ENCODE peak calls at places on chromosomes 5 and 9, in ten cellular contexts. G is heart right ventricle; Y is tibial artery; K is ascending aorta; I is GM13977; Z is fibroblast of mammary gland; A is SK-N-SH; H is CD4-positive, alpha-beta T cell; J is AG09319; D is right atrium auricular region. M is an unnamed sample.

GRCh38 chr5:161889971-161890370 is 42.1 kb downstream of the GABRA1 start:
- DNase-seq in Y (no peak), I (no peak), G (no peak), H (no peak), D (no peak), K (no peak), A (no peak), J (no peak), Z (no peak), M (no peak)

GRCh38 chr9:81146684-81147337 is 542.5 kb downstream of the TLE1 start:
- DNase-seq in K (no peak), H (no peak), G (no peak), A (no peak), I (no peak), Y (no peak), Z (peak; percentile 59), D (no peak), J (no peak), M (no peak)

GRCh38 chr9:23117621-23118020 is 671.0 kb downstream of the DMRTA1 start:
- DNase-seq in K (no peak), I (no peak), H (no peak), D (no peak), Z (peak; percentile 71), Y (no peak), A (no peak), J (no peak), G (no peak), M (no peak)

GRCh38 chr5:143585970-143586369 is 182.5 kb upstream of the NR3C1 start:
- DNase-seq in K (no peak), A (no peak), D (no peak), Y (no peak), I (no peak), Z (no peak), G (no peak), H (no peak), J (no peak), M (no peak)

GRCh38 chr5:55817030-55817429 is 34.1 kb upstream of the IL31RA start:
- DNase-seq in Y (no peak), G (no peak), A (no peak), I (no peak), K (no peak), Z (peak; percentile 18), D (no peak), H (no peak), J (no peak), M (no peak)

GRCh38 chr5:72447751-72448150 is 59.5 kb downstream of the ZNF366 start:
- DNase-seq in A (no peak), Y (no peak), G (no peak), Z (no peak), J (no peak), H (no peak), I (no peak), K (no peak), D (no peak), M (no peak)

GRCh38 chr9:124940521-124940893 is 376 bp downstream of the GOLGA1 start:
- DNase-seq in Z (no peak), H (peak; percentile 9), G (no peak), A (no peak), D (no peak), J (no peak), I (peak; percentile 56), K (no peak), Y (no peak), M (no peak)

GRCh38 chr9:95076696-95077052 is 240.8 kb downstream of the FANCC start:
- DNase-seq in Z (no peak), G (no peak), K (no peak), A (no peak), J (no peak), Y (no peak), H (no peak), I (no peak), D (no peak), M (no peak)

GRCh38 chr9:126658964-126659555 is 45.3 kb downstream of the LMX1B start:
- DNase-seq in D (no peak), G (no peak), J (no peak), K (no peak), H (no peak), Y (no peak), Z (no peak), A (no peak), I (no peak), M (no peak)

GRCh38 chr9:74742792-74743389 is 144.8 kb downstream of the TRPM6 start:
- DNase-seq in I (no peak), H (no peak), K (no peak), A (peak; percentile 39), D (no peak), G (no peak), J (no peak), Y (no peak), Z (peak; percentile 57), M (no peak)

GRCh38 chr9:121261107-121261460 is 6.9 kb upstream of the GSN start:
- DNase-seq in A (peak; percentile 58), Z (peak; percentile 39), I (no peak), K (no peak), H (no peak), D (no peak), G (no peak), Y (no peak), J (no peak), M (no peak)

GRCh38 chr5:44275908-44276307 is 113.3 kb downstream of the FGF10 start:
- DNase-seq in J (no peak), Y (no peak), I (no peak), G (no peak), D (no peak), A (no peak), H (no peak), Z (peak; percentile 17), K (no peak), M (no peak)

GRCh38 chr5:94793113-94793815 is 174.8 kb downstream of the SLF1 start:
- DNase-seq in K (no peak), D (no peak), Z (peak; percentile 85), J (no peak), Y (no peak), H (no peak), G (no peak), A (no peak), I (peak; percentile 81), M (no peak)

GRCh38 chr9:109198736-109199384 is 31.8 kb upstream of the FRRS1L start:
- DNase-seq in K (no peak), H (no peak), D (no peak), Y (no peak), I (no peak), J (no peak), A (no peak), Z (no peak), G (no peak), M (no peak)

GRCh38 chr9:125190371-125190801 is 783 bp upstream of the PPP6C start:
- DNase-seq in K (no peak), H (no peak), Z (peak; percentile 18), G (no peak), J (no peak), I (peak; percentile 29), D (no peak), A (peak; percentile 32), Y (no peak), M (no peak)

GRCh38 chr5:172361566-172362238 is 78.1 kb upstream of the UBTD2 start:
- DNase-seq in D (no peak), I (no peak), Z (peak; percentile 100), K (peak; percentile 76), Y (peak; percentile 92), A (no peak), G (no peak), H (no peak), J (peak; percentile 98), M (no peak)

GRCh38 chr5:41211417-41211816 is 1.9 kb downstream of the C6 start:
- DNase-seq in A (no peak), J (no peak), I (no peak), H (no peak), Y (no peak), K (no peak), D (no peak), G (no peak), Z (no peak), M (no peak)

GRCh38 chr9:130680836-130681768 is 12.5 kb upstream of the EXOSC2 start:
- DNase-seq in H (no peak), D (peak; percentile 71), Y (peak; percentile 82), A (peak; percentile 91), J (peak; percentile 30), G (peak; percentile 82), Z (peak; percentile 83), I (peak; percentile 87), K (peak; percentile 86), M (peak; percentile 47)

GRCh38 chr5:150303660-150304411 is 1.1 kb upstream of the ARSI start:
- DNase-seq in Z (peak; percentile 42), A (no peak), I (no peak), H (no peak), G (no peak), D (no peak), Y (no peak), J (no peak), K (no peak), M (no peak)

GRCh38 chr5:37837101-37838032 is 2.5 kb downstream of the GDNF start:
- DNase-seq in J (no peak), K (peak; percentile 77), H (no peak), A (peak; percentile 76), Z (peak; percentile 78), G (peak; percentile 79), I (peak; percentile 92), D (peak; percentile 85), Y (peak; percentile 78), M (peak; percentile 27)
- TF ChIP-seq CTCF in J (peak; percentile 87), K (peak; percentile 59), H (no peak), A (peak; percentile 79), Z (peak; percentile 70), G (peak; percentile 80), I (peak; percentile 93), D (peak; percentile 74), Y (peak; percentile 73), M (no peak)

GRCh38 chr9:134049772-134050588 is 17.8 kb downstream of the BRD3 start:
- DNase-seq in H (no peak), G (peak; percentile 6), D (no peak), J (no peak), K (no peak), A (no peak), I (no peak), Y (no peak), Z (no peak), M (no peak)
- TF ChIP-seq CTCF in H (no peak), G (no peak), D (no peak), J (no peak), K (no peak), A (no peak), I (no peak), Y (no peak), Z (no peak), M (no peak)

GRCh38 chr5:57650360-57651069 is 167.9 kb upstream of the ACTBL2 start:
- DNase-seq in D (no peak), G (no peak), H (no peak), Y (no peak), I (peak; percentile 13), J (peak; percentile 27), K (no peak), Z (peak; percentile 74), A (peak; percentile 5), M (no peak)
- TF ChIP-seq CTCF in D (peak; percentile 30), G (peak; percentile 60), H (peak; percentile 64), Y (peak; percentile 45), I (peak; percentile 79), J (peak; percentile 69), K (peak; percentile 9), Z (peak; percentile 88), A (peak; percentile 65), M (peak; percentile 46)

DNA sequence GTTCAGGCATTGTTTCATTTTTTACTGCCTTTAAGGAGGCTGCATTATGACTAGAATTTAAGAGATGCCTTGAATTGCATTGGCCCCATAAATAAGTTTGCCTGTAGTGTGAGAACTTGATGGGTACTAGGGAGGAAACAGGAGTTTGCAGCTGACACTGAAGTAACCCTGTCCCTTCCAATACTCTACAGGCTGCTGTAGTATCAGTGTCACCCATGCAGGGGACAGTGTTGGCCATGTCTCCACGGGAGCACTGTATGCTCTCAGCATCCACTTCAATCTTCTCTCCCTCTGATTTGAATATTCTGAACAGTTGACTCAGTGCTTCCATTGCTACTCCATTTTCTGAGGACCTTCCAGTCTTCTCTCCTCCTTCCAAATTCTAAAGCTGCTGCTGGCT is 11.4 kb upstream of the IFNA14 start:
- DNase-seq in I (no peak), D (no peak), Y (no peak), K (no peak), J (no peak), H (no peak), A (no peak), G (no peak), Z (no peak), M (no peak)
- TF ChIP-seq CTCF in I (no peak), D (no peak), Y (no peak), K (no peak), J (no peak), H (no peak), A (no peak), G (no peak), Z (no peak), M (no peak)